ENCODE peak calls at places on chromosome 5, in seven cellular contexts. B is gastrocnemius medialis; D is Peyer's patch; R is transverse colon; N is H9; G is CD4-positive, CD25-positive, alpha-beta regulatory T cell; K is WERI-Rb-1. W is an unnamed sample.

GRCh38 chr5:14038341-14038959 is 94.0 kb upstream of the DNAH5 start:
- DNase-seq in B (no peak), D (no peak), R (no peak), N (no peak), G (no peak), K (no peak), W (peak)

GRCh38 chr5:176570044-176570443 is 20.9 kb downstream of the CDHR2 start:
- DNase-seq in B (no peak), D (no peak), R (no peak), N (no peak), G (no peak), K (no peak), W (no peak)

GRCh38 chr5:108472237-108472636 is 90.3 kb upstream of the FBXL17 start:
- DNase-seq in B (no peak), D (no peak), R (no peak), N (no peak), G (no peak), K (no peak), W (no peak)

GRCh38 chr5:17037751-17038150 is 101.7 kb upstream of the MYO10 start:
- DNase-seq in B (no peak), D (no peak), R (no peak), N (no peak), G (no peak), K (no peak), W (no peak)

GRCh38 chr5:65262094-65262493 is 219.6 kb downstream of the ADAMTS6 start:
- DNase-seq in B (no peak), D (no peak), R (no peak), N (no peak), G (no peak), K (no peak), W (no peak)

GRCh38 chr5:74762599-74762998 is 4.3 kb downstream of the GFM2 start:
- DNase-seq in B (no peak), D (no peak), R (no peak), N (no peak), G (no peak), K (no peak), W (peak)

GRCh38 chr5:14913141-14913540 is 41.6 kb upstream of the ANKH start:
- DNase-seq in B (no peak), D (no peak), R (no peak), N (no peak), G (no peak), K (no peak), W (no peak)

GRCh38 chr5:30040483-30041116 is 1152.9 kb upstream of the CDH6 start:
- DNase-seq in B (no peak), D (no peak), R (no peak), N (peak), G (no peak), K (peak), W (peak)

GRCh38 chr5:176817864-176818377 is 7.6 kb downstream of the UNC5A start:
- DNase-seq in B (no peak), D (no peak), R (no peak), N (peak), G (no peak), K (peak), W (peak)

GRCh38 chr5:112917453-112918005 is 4.5 kb downstream of the REEP5 start:
- DNase-seq in B (no peak), D (no peak), R (no peak), N (peak), G (no peak), K (peak), W (no peak)

GRCh38 chr5:111615054-111615453 is 102.7 kb upstream of the STARD4 start:
- DNase-seq in B (no peak), D (no peak), R (no peak), N (no peak), G (no peak), K (no peak), W (no peak)

GRCh38 chr5:72878854-72879253 is 62.4 kb downstream of the TNPO1 start:
- DNase-seq in B (no peak), D (no peak), R (no peak), N (no peak), G (no peak), K (no peak), W (no peak)

GRCh38 chr5:104598285-104598684 is 1035.7 kb upstream of the NUDT12 start:
- DNase-seq in B (no peak), D (no peak), R (no peak), N (no peak), G (no peak), K (no peak), W (no peak)

GRCh38 chr5:140372971-140373487 is 13.0 kb downstream of the SLC4A9 start:
- DNase-seq in B (no peak), D (peak), R (peak), N (peak), G (peak), K (peak), W (peak)

GRCh38 chr5:146020100-146020499 is 83.7 kb downstream of the SH3RF2 start:
- DNase-seq in B (no peak), D (no peak), R (no peak), N (no peak), G (no peak), K (no peak), W (no peak)

GRCh38 chr5:150780816-150781221 is 2.3 kb downstream of the SMIM3 start:
- DNase-seq in B (no peak), D (peak), R (peak), N (no peak), G (no peak), K (no peak), W (peak)

GRCh38 chr5:117888688-117889087 is 1099.7 kb downstream of the DTWD2 start:
- DNase-seq in B (no peak), D (no peak), R (no peak), N (no peak), G (no peak), K (no peak), W (no peak)

DNA sequence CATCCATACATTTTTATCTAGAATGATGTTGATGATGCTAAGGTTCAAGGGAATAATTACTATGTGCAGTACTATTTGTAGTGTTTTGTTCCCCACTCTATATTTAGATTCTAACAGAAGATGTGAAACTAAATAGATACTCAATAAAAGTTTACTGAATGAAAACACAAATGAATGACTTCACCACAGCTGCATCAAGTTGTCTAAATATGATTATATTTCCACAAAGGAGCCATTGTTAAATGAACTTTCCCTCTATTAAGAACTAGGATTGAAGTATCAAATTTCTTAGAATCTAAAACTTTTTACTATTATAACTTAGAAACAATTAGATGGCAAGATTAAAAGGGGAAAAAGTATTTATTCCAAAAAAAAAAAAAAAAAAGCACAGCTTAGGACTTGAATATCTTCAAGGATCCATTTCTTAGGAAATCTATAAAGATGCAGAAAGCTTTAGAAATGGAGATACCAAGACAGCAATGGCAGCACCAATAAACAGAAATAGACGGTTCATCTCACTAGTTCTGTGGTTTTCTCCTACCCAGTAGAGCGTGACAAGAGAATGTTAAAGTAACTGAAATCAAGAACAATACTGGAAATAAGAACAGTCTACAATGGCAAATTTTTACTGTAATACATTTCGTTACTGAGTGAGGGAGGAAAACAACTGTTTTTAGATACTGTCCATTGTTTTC is 347.6 kb downstream of the EBF1 start:
- DNase-seq in B (no peak), D (no peak), R (no peak), N (no peak), G (no peak), K (no peak), W (no peak)
- H3K27ac ChIP-seq in B (no peak), D (no peak), R (no peak), N (no peak), G (no peak), K (no peak), W (no peak)

GRCh38 chr5:153901449-153901848 is 137.3 kb downstream of the FAM114A2 start:
- DNase-seq in B (no peak), D (no peak), R (no peak), N (no peak), G (no peak), K (no peak), W (no peak)
- H3K27ac ChIP-seq in B (peak), D (no peak), R (peak), N (no peak), G (no peak), K (no peak), W (peak)

GRCh38 chr5:179292681-179293080 is 52.6 kb downstream of the ADAMTS2 start:
- DNase-seq in B (no peak), D (peak), R (no peak), N (no peak), G (no peak), K (no peak), W (no peak)
- H3K27ac ChIP-seq in B (peak), D (no peak), R (no peak), N (no peak), G (no peak), K (no peak), W (no peak)

DNA sequence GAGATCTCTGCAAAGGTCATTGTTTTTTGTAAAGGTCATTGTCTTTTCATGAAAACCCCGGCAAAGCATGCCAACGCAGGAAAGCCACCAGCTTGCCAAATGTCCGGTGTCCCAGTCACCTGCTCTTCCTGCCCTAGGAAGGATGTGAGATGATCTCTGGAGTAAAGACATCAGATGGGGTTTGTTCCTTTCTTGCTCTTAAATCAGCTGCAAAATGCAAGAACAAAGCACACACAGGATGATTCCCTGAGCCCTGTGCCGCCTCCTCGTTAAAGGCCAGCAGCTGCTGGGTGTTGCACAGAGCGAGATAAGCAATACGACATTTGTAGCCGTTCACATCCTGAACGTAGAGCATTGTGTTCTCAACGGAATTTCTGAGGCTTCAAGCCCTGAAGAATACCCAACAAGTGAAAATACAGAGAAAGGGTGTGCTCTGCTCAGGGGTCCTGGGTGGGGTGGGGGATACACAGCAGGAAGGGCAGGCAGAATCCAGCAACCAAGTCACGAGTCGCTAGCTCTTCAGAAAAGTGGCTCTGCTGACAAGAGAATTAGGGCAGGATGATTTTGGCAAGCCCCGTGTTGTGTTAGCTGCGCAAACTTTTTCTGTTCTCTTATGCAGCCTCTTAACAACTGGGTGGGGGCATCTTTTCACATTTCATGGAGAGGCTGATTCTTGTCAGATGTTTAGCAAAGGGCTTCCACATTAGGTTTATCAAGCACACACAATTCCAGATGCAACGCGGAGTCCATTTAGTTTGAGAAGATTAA is 229.2 kb upstream of the MAP3K1 start:
- DNase-seq in B (no peak), D (no peak), R (no peak), N (no peak), G (no peak), K (no peak), W (no peak)
- H3K27ac ChIP-seq in B (peak), D (peak), R (peak), N (no peak), G (no peak), K (no peak), W (peak)

W was measured in RWPE1.